ENCODE peak calls at places on chromosomes 2 and 18, in five cellular contexts. Z is heart left ventricle, S is IMR-90, X is GM10248, D is AG10803. H is an unnamed sample.

GRCh38 chr2:176066645-176067586 is 16.8 kb downstream of the EVX2 start:
- DNase-seq in Z (no peak), S (no peak), X (peak), D (no peak), H (no peak)

GRCh38 chr2:173193925-173194324 is 118.3 kb downstream of the MAP3K20 start:
- DNase-seq in Z (no peak), S (peak), X (no peak), D (peak), H (peak)

GRCh38 chr2:207317358-207317984 is 151.7 kb upstream of the KLF7 start:
- DNase-seq in Z (no peak), S (peak), X (no peak), D (peak), H (peak)

GRCh38 chr2:58834404-58834803 is 593.3 kb upstream of the FANCL start:
- DNase-seq in Z (no peak), S (peak), X (peak), D (peak), H (peak)

GRCh38 chr2:1591978-1592907 is 152.1 kb downstream of the PXDN start:
- DNase-seq in Z (peak), S (peak), X (no peak), D (peak), H (peak)

GRCh38 chr2:230124792-230125452 is 56.2 kb upstream of the SLC16A14 start:
- DNase-seq in Z (peak), S (no peak), X (no peak), D (no peak), H (no peak)

GRCh38 chr2:230797515-230798495 is 66.9 kb upstream of the ITM2C start:
- DNase-seq in Z (peak), S (peak), X (peak), D (no peak), H (peak)

GRCh38 chr2:108574332-108574731 is 40.1 kb downstream of the LIMS1 start:
- DNase-seq in Z (no peak), S (no peak), X (no peak), D (no peak), H (no peak)

GRCh38 chr2:207662203-207662602 is 37.0 kb upstream of the METTL21A start:
- DNase-seq in Z (no peak), S (no peak), X (peak), D (no peak), H (no peak)

GRCh38 chr2:239327536-239328305 is 73.1 kb downstream of the HDAC4 start:
- DNase-seq in Z (no peak), S (peak), X (peak), D (peak), H (no peak)

GRCh38 chr2:241932895-241933174 is 63.3 kb downstream of the RTP5 start:
- DNase-seq in Z (no peak), S (no peak), X (no peak), D (no peak), H (no peak)

GRCh38 chr2:62410015-62410453 is 96.0 kb downstream of the TMEM17 start:
- DNase-seq in Z (no peak), S (no peak), X (no peak), D (no peak), H (peak)
- TF ChIP-seq CTCF in Z (no peak), S (no peak), X (peak), D (no peak), H (peak)

GRCh38 chr18:62325806-62326645 is 916 bp downstream of the TNFRSF11A start:
- DNase-seq in Z (no peak), S (peak), X (peak), D (peak), H (peak)

GRCh38 chr18:62323483-62324354 is 1.4 kb upstream of the TNFRSF11A start:
- DNase-seq in Z (no peak), S (no peak), X (no peak), D (no peak), H (no peak)

GRCh38 chr18:62324355-62324828 is 718 bp upstream of the TNFRSF11A start:
- DNase-seq in Z (no peak), S (no peak), X (no peak), D (no peak), H (no peak)

GRCh38 chr18:62326646-62327348 is 1.7 kb downstream of the TNFRSF11A start:
- DNase-seq in Z (no peak), S (no peak), X (no peak), D (no peak), H (no peak)

GRCh38 chr18:62324917-62325805 is at the start of gene TNFRSF11A:
- DNase-seq in Z (no peak), S (no peak), X (peak), D (no peak), H (peak)
- TF ChIP-seq CTCF in Z (no peak), S (no peak), X (peak), D (peak), H (peak)

DNA sequence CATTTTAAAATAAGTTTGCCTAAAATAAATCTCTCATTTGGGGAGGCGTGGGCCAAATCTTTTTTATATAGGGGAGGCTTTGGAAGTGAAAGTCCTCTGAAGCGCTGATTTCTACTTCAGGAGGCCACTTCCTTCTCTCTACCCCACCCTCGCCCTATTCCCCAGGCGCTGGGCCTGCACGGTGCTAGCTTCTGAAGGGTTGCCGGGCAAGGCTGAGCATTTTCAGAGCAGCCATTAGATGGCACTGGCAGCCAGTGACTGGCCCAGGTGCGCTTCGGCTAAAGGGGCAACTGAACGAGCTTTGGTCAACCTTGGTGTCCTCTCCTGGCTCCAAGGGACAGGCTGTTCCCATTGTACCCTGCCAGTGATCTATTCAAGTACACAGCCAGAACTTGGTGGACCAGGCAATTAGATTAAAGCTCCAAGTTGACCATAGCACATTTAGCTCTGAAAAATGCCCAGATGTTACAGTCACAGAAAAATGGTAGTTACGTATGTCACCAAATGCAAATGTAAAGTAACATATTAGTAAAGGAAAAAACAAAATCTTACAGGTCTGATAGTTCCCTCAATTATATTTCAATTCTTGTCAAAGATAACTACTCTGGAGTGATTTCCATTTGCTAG is 2.3 kb downstream of the POMC start:
- DNase-seq in Z (no peak), S (no peak), X (peak), D (no peak), H (peak)
- TF ChIP-seq CTCF in Z (no peak), S (peak), X (peak), D (no peak), H (peak)

DNA sequence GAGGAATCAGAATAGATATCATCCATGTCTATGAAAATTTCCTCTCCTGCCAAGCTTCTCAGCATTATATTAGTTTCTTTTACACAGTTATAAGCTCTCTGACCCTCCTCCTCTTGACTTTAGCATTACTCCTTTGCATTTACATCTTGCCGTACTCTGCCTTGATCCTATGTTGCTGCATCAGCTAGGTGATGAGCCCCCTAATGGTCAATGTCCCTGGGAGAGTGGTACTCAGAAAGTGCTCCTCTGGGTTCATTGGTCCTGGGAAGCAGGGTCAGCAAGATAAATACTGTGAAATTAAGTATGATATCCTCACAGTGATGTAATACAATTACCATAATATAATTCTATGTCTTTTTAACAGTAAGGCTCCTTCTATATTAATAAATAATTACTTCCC is 74.1 kb downstream of the PKP4 start:
- DNase-seq in Z (no peak), S (no peak), X (no peak), D (no peak), H (no peak)
- TF ChIP-seq CTCF in Z (no peak), S (no peak), X (no peak), D (no peak), H (no peak)

GRCh38 chr2:40286721-40287120 is 165.2 kb downstream of the SLC8A1 start:
- DNase-seq in Z (no peak), S (no peak), X (no peak), D (no peak), H (peak)

GRCh38 chr2:40282428-40282827 is 169.5 kb downstream of the SLC8A1 start:
- DNase-seq in Z (no peak), S (peak), X (no peak), D (peak), H (no peak)

GRCh38 chr2:40283111-40283909 is 168.6 kb downstream of the SLC8A1 start:
- DNase-seq in Z (no peak), S (peak), X (no peak), D (no peak), H (peak)

GRCh38 chr2:40285391-40285790 is 166.5 kb downstream of the SLC8A1 start:
- DNase-seq in Z (no peak), S (no peak), X (no peak), D (no peak), H (no peak)

DNA sequence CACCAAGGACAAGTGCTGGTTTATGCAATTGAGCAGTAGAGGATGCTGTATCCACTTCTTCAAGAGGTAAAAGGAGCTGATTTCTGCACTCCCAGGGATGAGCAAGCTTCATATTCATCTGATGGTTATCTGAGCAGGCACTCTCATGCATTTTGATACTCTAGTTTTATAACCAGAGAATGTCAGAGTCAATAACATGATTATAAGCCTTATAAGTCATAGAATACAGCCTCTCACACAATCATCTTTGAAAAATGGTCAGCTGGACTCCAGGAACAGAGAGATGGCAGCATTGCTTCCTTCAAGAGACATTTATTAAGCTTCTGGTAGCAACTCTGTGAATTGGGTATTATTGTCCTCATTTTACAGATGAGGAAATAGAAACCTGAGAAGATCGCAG is 167.1 kb downstream of the SLC8A1 start:
- DNase-seq in Z (no peak), S (peak), X (no peak), D (peak), H (no peak)
- TF ChIP-seq CTCF in Z (no peak), S (no peak), X (no peak), D (no peak), H (no peak)

DNA sequence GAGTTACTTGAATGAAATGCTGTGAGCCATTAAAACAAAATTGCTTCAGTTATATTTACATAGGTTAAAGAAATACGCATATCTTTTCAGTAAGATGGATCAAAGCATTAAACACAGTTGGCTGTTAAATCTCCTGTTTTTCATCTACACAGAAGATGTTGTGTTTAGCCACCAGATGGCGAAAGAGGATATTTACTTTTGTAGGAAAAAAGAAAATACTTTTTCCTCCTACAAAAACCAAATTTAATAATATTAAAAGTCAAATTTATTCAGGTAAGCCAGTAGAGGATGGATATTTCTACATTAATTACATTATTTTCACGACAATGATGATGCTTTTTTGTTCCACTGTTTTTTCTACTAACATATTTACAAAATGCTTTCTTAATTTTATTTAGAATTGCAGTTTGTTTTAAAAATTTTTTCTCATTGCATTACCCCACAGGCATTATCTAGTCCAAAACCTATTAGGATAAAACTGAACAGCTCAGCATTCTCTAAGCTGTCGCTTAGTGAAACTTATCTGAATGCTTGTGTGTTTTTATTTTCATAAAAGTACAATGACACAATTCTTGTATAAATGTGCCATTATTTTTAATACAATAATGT is 173.7 kb downstream of the ASXL3 start:
- DNase-seq in Z (no peak), S (peak), X (no peak), D (peak), H (peak)
- TF ChIP-seq CTCF in Z (peak), S (peak), X (peak), D (peak), H (peak)

DNA sequence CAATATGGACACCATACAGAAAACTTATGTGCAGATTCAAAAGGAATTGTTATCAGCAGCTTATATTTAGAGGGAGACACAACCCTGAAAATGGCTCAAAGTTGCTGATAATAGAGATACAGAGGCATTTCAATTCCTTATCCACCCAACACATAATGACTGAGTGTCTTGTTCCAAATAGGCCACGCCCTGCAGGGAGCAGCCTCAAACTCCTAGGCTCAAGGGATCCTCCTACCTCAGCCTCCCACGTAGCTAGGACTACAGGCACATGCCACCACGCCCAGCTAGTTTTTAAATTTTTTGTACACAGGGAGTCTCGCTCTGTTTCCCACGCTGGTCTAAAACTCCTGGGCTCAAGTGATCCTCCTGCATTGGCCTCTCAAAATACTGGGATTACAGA is 79.1 kb downstream of the LBH start:
- DNase-seq in Z (no peak), S (no peak), X (no peak), D (no peak), H (no peak)
- TF ChIP-seq CTCF in Z (no peak), S (no peak), X (no peak), D (no peak), H (no peak)

DNA sequence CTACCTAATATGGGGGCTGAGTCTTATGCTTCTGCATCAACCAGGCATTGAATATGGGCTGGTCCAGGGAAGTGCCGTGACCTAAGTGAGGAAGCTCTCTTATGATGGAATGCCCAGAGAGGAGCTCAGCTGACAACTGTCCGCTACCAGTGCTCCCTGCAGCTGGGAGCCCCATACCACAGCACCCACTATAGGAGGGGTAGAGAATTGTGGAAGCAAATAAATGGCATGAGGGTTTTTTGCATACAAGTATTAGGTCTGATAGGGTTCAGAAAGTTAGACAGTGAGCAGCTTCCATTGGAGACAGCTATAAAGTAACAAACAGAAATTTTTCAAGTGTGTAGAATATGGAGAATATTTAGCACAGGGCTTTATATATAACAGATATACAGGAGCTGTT is 4.6 kb downstream of the TIMM21 start:
- DNase-seq in Z (no peak), S (no peak), X (no peak), D (no peak), H (no peak)
- TF ChIP-seq CTCF in Z (no peak), S (no peak), X (peak), D (peak), H (peak)

GRCh38 chr2:160085662-160086061 is 23.2 kb upstream of the PLA2R1 start:
- DNase-seq in Z (no peak), S (no peak), X (no peak), D (no peak), H (no peak)
- TF ChIP-seq CTCF in Z (no peak), S (peak), X (no peak), D (peak), H (peak)

H was measured in epithelial cell of esophagus.